ENCODE peak calls at places on chromosome 20, in six cellular contexts. F is ovary, D is body of pancreas, E is Peyer's patch, K is testis, B is stomach. S is an unnamed sample.

GRCh38 chr20:60483371-60483770 is 525.1 kb downstream of the CDH26 start:
- DNase-seq in F (no peak), D (no peak), E (no peak), K (no peak), B (no peak), S (no peak)

GRCh38 chr20:61777773-61778484 is 287.8 kb downstream of the TAF4 start:
- DNase-seq in F (no peak), D (no peak), E (no peak), K (no peak), B (no peak), S (no peak)

GRCh38 chr20:17610566-17611289 is 40.9 kb downstream of the DSTN start:
- DNase-seq in F (peak), D (peak), E (peak), K (no peak), B (peak), S (no peak)

GRCh38 chr20:25275813-25276532 is 28.1 kb downstream of the PYGB start:
- DNase-seq in F (no peak), D (peak), E (peak), K (peak), B (peak), S (peak)

GRCh38 chr20:50141018-50141675 is 12.4 kb downstream of the PEDS1 start:
- DNase-seq in F (no peak), D (no peak), E (no peak), K (no peak), B (no peak), S (no peak)

GRCh38 chr20:48630342-48631075 is 197.3 kb downstream of the PREX1 start:
- DNase-seq in F (no peak), D (no peak), E (no peak), K (no peak), B (no peak), S (peak)

GRCh38 chr20:48892849-48893352 is 28.6 kb upstream of the ARFGEF2 start:
- DNase-seq in F (no peak), D (no peak), E (no peak), K (no peak), B (no peak), S (no peak)

GRCh38 chr20:33279261-33279910 is 3.6 kb upstream of the BPIFB1 start:
- DNase-seq in F (no peak), D (no peak), E (peak), K (no peak), B (no peak), S (no peak)

GRCh38 chr20:54140927-54141566 is 32.7 kb downstream of the CYP24A1 start:
- DNase-seq in F (no peak), D (no peak), E (no peak), K (no peak), B (no peak), S (no peak)

GRCh38 chr20:59004493-59004762 is 2.6 kb downstream of the CTSZ start:
- DNase-seq in F (no peak), D (peak), E (no peak), K (no peak), B (peak), S (peak)

GRCh38 chr20:6575912-6576391 is 191.5 kb upstream of the BMP2 start:
- DNase-seq in F (no peak), D (no peak), E (no peak), K (no peak), B (no peak), S (no peak)

GRCh38 chr20:48921883-48922867 is 664 bp downstream of the ARFGEF2 start:
- DNase-seq in F (no peak), D (peak), E (peak), K (peak), B (peak), S (peak)

GRCh38 chr20:41447026-41447425 is 80.4 kb upstream of the EMILIN3 start:
- DNase-seq in F (no peak), D (no peak), E (no peak), K (no peak), B (no peak), S (no peak)

GRCh38 chr20:53270792-53271375 is 298.7 kb downstream of the TSHZ2 start:
- DNase-seq in F (no peak), D (no peak), E (no peak), K (no peak), B (no peak), S (no peak)

GRCh38 chr20:9150632-9151031 is 81.7 kb downstream of the PLCB4 start:
- DNase-seq in F (no peak), D (no peak), E (no peak), K (no peak), B (no peak), S (no peak)

GRCh38 chr20:11992426-11992825 is 74.7 kb downstream of the BTBD3 start:
- DNase-seq in F (no peak), D (no peak), E (no peak), K (no peak), B (no peak), S (no peak)

GRCh38 chr20:39631557-39631956 is 669.4 kb downstream of the DHX35 start:
- DNase-seq in F (no peak), D (no peak), E (no peak), K (no peak), B (no peak), S (no peak)

GRCh38 chr20:62103508-62104233 is 18.6 kb upstream of the LSM14B start:
- DNase-seq in F (no peak), D (no peak), E (no peak), K (no peak), B (no peak), S (no peak)

GRCh38 chr20:58213112-58213511 is 15.3 kb downstream of the ANKRD60 start:
- DNase-seq in F (no peak), D (peak), E (no peak), K (no peak), B (no peak), S (no peak)

GRCh38 chr20:32522525-32522774 is 62.7 kb downstream of the NOL4L start:
- DNase-seq in F (no peak), D (no peak), E (no peak), K (no peak), B (no peak), S (no peak)

GRCh38 chr20:20820104-20820503 is 107.7 kb upstream of the RALGAPA2 start:
- DNase-seq in F (no peak), D (peak), E (no peak), K (peak), B (peak), S (no peak)

GRCh38 chr20:45098096-45098773 is 2.7 kb downstream of the KCNS1 start:
- DNase-seq in F (no peak), D (peak), E (no peak), K (peak), B (peak), S (no peak)

GRCh38 chr20:20017852-20018245 is 687 bp downstream of the NAA20 start:
- DNase-seq in F (no peak), D (no peak), E (no peak), K (no peak), B (no peak), S (no peak)

GRCh38 chr20:39066464-39066863 is 104.3 kb downstream of the DHX35 start:
- DNase-seq in F (no peak), D (no peak), E (no peak), K (no peak), B (no peak), S (no peak)

GRCh38 chr20:46222521-46223007 is 85.7 kb downstream of the CDH22 start:
- DNase-seq in F (peak), D (peak), E (no peak), K (peak), B (peak), S (peak)

GRCh38 chr20:41654884-41655283 is 36.7 kb upstream of the CHD6 start:
- DNase-seq in F (no peak), D (no peak), E (no peak), K (no peak), B (peak), S (no peak)

DNA sequence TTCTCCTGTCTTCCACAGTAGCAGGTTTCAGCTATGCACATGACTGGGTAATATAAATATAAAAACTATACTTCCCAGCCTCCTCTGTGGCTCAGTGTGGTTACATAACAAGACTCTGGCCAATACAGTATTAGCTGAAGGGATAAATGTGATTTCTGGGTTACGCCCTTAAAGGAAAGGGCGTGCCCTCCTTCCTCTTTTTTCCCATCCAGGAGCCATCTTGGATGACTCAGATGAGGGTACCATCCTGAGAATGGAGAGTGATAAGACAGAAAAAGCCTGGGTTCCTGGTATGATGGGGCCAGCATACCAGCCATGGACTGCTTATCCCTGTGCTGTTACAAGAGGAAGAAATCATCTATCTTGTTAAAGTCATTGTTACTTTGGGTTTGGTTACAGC is 123.3 kb downstream of the NFATC2 start:
- DNase-seq in F (no peak), D (no peak), E (no peak), K (no peak), B (no peak), S (no peak)
- TF ChIP-seq POLR2A in F (no peak), D (no peak), E (no peak), K (no peak), B (no peak), S (no peak)

DNA sequence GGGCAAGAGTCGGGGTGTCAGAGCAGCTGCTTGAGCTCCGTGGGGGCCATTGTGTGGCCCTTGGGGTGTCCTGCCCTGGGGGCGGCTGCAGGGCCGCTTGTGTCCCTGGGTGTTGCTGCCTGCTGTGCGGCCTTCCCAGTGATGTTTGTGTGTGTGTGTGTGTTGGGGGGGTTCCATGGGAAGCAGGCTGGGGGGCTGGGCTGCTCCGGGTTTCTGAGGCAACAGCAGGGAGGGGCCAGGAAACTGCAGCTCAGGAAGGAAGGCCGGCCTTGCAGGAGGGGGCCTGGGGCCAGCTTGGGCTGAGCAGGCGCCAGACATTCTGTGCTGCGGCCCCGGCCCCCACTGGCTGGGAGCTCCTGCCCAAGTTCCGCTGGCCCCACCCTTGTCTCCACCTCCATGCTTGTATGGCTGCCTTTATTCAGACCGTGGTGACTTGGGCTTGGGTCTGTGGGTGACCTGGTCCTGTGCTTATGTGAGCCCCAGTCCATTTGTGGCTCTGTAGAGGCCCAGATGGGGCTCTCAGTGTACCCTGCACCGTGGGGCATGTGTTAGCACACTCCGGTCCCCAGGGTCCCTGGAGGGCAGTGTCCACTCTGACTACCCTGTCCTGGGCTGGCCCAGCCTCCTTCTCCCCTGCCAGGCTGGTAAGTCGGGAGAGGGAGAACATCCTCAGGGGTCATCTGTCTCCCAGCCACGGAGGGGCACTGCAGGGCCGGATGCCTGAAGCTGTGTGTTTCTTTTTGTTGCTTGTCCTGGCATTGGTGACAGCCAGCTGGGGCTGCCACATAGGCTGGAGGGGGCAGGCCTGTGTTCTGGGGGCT is 4.6 kb upstream of the SOX18 start:
- DNase-seq in F (no peak), D (peak), E (no peak), K (no peak), B (no peak), S (peak)
- TF ChIP-seq CTCF in F (no peak), D (no peak), E (no peak), K (no peak), B (no peak), S (no peak)

GRCh38 chr20:3846740-3847418 is at the start of gene MAVS:
- DNase-seq in F (peak), D (peak), E (peak), K (peak), B (peak), S (peak)

GRCh38 chr20:3842332-3842930 is 4.2 kb upstream of the MAVS start:
- DNase-seq in F (no peak), D (no peak), E (peak), K (no peak), B (no peak), S (no peak)

GRCh38 chr20:3847419-3847940 is 846 bp downstream of the MAVS start:
- DNase-seq in F (no peak), D (peak), E (no peak), K (peak), B (no peak), S (no peak)

GRCh38 chr20:3846378-3846739 is 275 bp upstream of the MAVS start:
- DNase-seq in F (no peak), D (no peak), E (no peak), K (no peak), B (no peak), S (no peak)

DNA sequence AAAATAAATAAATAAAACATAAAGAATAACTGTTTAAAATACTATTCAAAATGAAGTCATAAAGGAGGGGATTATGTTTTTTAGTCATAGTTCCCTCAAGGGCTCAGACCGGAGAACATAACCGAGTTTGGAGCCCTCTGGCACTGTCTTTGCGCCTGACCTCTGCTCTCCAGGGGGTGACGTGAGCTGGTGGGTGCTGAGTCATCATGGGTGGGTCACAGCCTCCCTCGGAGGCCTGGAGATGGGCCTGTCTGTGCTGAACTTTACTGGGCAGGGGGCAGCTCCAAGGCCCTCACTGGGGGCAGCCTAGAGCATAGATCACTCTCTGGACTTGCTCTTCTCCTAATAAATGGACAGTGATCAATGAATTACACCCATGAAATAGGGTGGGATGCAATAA is 3.1 kb upstream of the MAVS start:
- DNase-seq in F (no peak), D (no peak), E (peak), K (no peak), B (no peak), S (no peak)
- H3K27ac ChIP-seq in F (no peak), D (no peak), E (no peak), K (no peak), B (no peak), S (no peak)

DNA sequence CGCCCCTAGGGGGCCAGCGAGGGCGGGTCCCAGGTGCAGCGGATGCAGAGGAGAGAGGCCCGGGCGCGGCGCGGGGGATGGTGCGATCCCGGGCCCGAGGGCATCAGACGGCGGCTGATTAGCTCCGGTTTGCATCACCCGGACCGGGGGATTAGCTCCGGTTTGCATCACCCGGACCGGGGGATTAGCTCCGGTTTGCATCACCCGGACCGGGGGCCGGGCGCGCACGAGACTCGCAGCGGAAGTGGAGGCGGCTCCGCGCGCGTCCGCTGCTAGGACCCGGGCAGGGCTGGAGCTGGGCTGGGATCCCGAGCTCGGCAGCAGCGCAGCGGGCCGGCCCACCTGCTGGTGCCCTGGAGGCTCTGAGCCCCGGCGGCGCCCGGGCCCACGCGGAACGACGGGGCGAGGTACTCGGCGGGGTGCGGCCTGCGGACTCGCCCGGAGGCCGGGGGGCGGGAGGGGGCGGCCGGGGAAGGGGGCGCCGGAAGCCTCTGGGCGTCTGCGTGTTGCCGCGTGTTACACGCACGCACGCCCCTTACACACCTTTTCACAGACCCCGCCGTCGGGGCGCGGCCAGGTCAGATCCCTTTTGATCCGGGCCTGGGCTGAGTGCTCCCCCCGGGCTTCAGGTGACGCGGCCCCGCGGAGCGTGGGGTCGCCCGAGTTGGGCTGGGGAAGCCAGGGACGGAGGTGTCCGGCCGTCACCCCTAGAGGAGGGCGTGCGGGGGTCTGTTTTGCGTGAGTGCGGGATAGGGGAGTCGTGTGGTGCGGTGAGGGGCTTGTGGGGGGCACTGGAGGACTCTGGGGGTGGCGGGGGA is 412 bp downstream of the TRIB3 start:
- DNase-seq in F (peak), D (peak), E (peak), K (peak), B (peak), S (peak)
- TF ChIP-seq POLR2A in F (no peak), D (peak), E (no peak), K (no peak), B (no peak), S (no peak)

GRCh38 chr20:18638768-18639167 is 50.9 kb downstream of the DTD1 start:
- DNase-seq in F (no peak), D (no peak), E (no peak), K (no peak), B (no peak), S (no peak)

GRCh38 chr20:18633411-18633810 is 45.6 kb downstream of the DTD1 start:
- DNase-seq in F (no peak), D (no peak), E (no peak), K (no peak), B (no peak), S (no peak)

GRCh38 chr20:18634501-18634900 is 46.6 kb downstream of the DTD1 start:
- DNase-seq in F (no peak), D (no peak), E (no peak), K (no peak), B (no peak), S (no peak)

GRCh38 chr20:18639501-18639979 is 51.7 kb downstream of the DTD1 start:
- DNase-seq in F (no peak), D (no peak), E (no peak), K (no peak), B (no peak), S (no peak)

GRCh38 chr20:18637296-18637695 is 49.4 kb downstream of the DTD1 start:
- DNase-seq in F (no peak), D (no peak), E (no peak), K (no peak), B (no peak), S (no peak)
- TF ChIP-seq CTCF in F (no peak), D (no peak), E (no peak), K (no peak), B (no peak), S (no peak)